ENCODE peak calls at places on chromosomes 4 and X, in six cellular contexts. N is ovary; O is pancreas; F is CD4-positive, alpha-beta memory T cell; U is HepG2; L is ascending aorta. P is an unnamed sample. For H3K4me1, the result is how much of the 10 kb centered on the place peaks cover.

GRCh38 chr4:74364649-74365491 is at the start of gene EREG:
- DNase-seq in N (peak), O (no peak), F (peak), U (no peak), L (no peak), P (peak)

GRCh38 chr4:36208884-36209473 is 35.3 kb downstream of the ARAP2 start:
- DNase-seq in N (no peak), O (no peak), F (peak), U (no peak), L (no peak), P (no peak)

GRCh38 chrX:27619975-27620374 is 29.8 kb downstream of the DCAF8L2 start:
- DNase-seq in N (no peak), O (no peak), F (no peak), U (peak), L (no peak), P (no peak)

GRCh38 chrX:63918611-63919010 is 133.6 kb upstream of the ARHGEF9 start:
- DNase-seq in N (no peak), O (no peak), F (no peak), U (no peak), L (no peak), P (no peak)

GRCh38 chrX:106917830-106918500 is 2.2 kb upstream of the CLDN2 start:
- DNase-seq in N (no peak), O (peak), F (peak), U (no peak), L (no peak), P (no peak)

GRCh38 chrX:77347572-77347971 is 99.6 kb upstream of the FGF16 start:
- DNase-seq in N (no peak), O (no peak), F (no peak), U (no peak), L (no peak), P (no peak)

GRCh38 chr4:80153800-80154546 is 43.3 kb upstream of the PRDM8 start:
- DNase-seq in N (no peak), O (no peak), F (no peak), U (no peak), L (no peak), P (no peak)

GRCh38 chr4:185933078-185933581 is 121.1 kb upstream of the SORBS2 start:
- DNase-seq in N (no peak), O (no peak), F (no peak), U (no peak), L (no peak), P (no peak)

GRCh38 chrX:153061732-153062131 is 5.5 kb downstream of the PNMA3 start:
- DNase-seq in N (no peak), O (no peak), F (no peak), U (no peak), L (no peak), P (no peak)

GRCh38 chr4:149534779-149535178 is 280.9 kb downstream of the IQCM start:
- DNase-seq in N (no peak), O (no peak), F (no peak), U (no peak), L (no peak), P (no peak)

GRCh38 chrX:25018682-25019081 is 2.9 kb upstream of the ARX start:
- DNase-seq in N (no peak), O (no peak), F (no peak), U (no peak), L (no peak), P (no peak)

GRCh38 chrX:72238721-72239475 is at the start of gene ERCC6L:
- DNase-seq in N (peak), O (peak), F (peak), U (peak), L (peak), P (peak)

GRCh38 chrX:37867509-37868153 is 20.3 kb upstream of the DYNLT3 start:
- DNase-seq in N (no peak), O (no peak), F (no peak), U (no peak), L (no peak), P (no peak)

GRCh38 chr4:96352051-96352517 is 512.2 kb downstream of the PDHA2 start:
- DNase-seq in N (no peak), O (no peak), F (no peak), U (peak), L (no peak), P (no peak)

DNA sequence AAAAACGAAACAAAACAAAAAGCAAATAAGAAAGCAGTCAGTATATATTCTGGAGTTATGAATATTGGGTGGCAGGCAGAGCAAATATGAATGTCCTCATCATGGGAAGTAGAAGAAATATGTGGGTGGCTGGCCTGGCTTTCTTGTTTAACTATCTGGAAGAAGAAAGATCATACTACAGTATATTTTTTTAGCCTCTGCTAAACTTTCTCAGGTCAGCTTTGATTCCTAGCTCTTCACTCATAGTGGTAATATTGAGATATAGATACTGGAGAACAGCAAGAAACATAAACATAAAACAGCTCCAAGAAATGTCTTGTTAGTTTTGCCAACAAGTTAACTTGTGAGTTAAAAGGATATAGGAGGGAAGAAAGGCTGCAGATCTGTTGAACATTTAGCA is 192.4 kb downstream of the SOWAHB start:
- DNase-seq in N (no peak), O (no peak), F (no peak), U (no peak), L (no peak), P (no peak)
- H3K4me1 ChIP-seq in N (under half), O (under half), F (under half), U (under half), L (under half), P (under half)

GRCh38 chrX:39772057-39772832 is 325.5 kb downstream of the BCOR start:
- DNase-seq in N (no peak), O (peak), F (peak), U (peak), L (no peak), P (no peak)
- H3K27ac ChIP-seq in N (peak), O (peak), F (peak), U (peak), L (peak), P (peak)

DNA sequence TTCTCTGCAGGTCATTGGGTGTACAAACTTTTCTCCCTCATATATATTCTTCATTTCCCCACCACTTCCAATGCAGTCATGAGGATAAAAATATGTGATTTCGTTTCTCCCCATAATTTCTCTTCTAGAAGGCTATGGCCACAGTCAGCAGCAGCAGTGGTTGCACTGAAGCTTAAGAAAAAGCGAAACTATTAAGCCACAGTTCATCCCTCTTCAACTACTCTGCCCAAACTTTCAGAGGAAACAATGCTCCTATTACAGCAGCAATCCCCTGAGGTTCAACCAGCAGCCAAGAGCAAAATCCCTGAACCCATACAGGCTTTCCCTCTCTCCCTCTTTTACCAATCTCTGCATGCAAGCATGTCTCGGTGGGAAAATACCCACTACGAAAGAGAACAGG is 298.6 kb downstream of the DHX15 start:
- DNase-seq in N (no peak), O (no peak), F (no peak), U (no peak), L (no peak), P (no peak)
- H3K4me1 ChIP-seq in N (under half), O (under half), F (under half), U (under half), L (under half), P (under half)

GRCh38 chr4:123676550-123677229 is 280.1 kb downstream of the SPRY1 start:
- DNase-seq in N (no peak), O (peak), F (no peak), U (no peak), L (no peak), P (peak)

GRCh38 chr4:123674752-123675151 is 278.2 kb downstream of the SPRY1 start:
- DNase-seq in N (no peak), O (no peak), F (no peak), U (no peak), L (no peak), P (no peak)

GRCh38 chr4:123671633-123672404 is 275.2 kb downstream of the SPRY1 start:
- DNase-seq in N (no peak), O (no peak), F (no peak), U (no peak), L (no peak), P (no peak)

GRCh38 chr4:123673971-123674370 is 277.4 kb downstream of the SPRY1 start:
- DNase-seq in N (no peak), O (no peak), F (no peak), U (no peak), L (no peak), P (no peak)

GRCh38 chr4:123672987-123673386 is 276.4 kb downstream of the SPRY1 start:
- DNase-seq in N (no peak), O (no peak), F (no peak), U (no peak), L (no peak), P (no peak)
- H3K27ac ChIP-seq in N (no peak), O (no peak), F (no peak), U (no peak), L (no peak), P (no peak)

GRCh38 chr4:143358419-143358818 is 21.7 kb downstream of the GAB1 start:
- DNase-seq in N (no peak), O (no peak), F (no peak), U (no peak), L (no peak), P (no peak)
- H3K4me1 ChIP-seq in N (under half), O (under half), F (under half), U (under half), L (under half), P (half or more)

GRCh38 chr4:61202100-61202637 is 2.0 kb downstream of the ADGRL3 start:
- DNase-seq in N (no peak), O (no peak), F (no peak), U (no peak), L (no peak), P (no peak)

GRCh38 chr4:61201562-61202099 is 1.5 kb downstream of the ADGRL3 start:
- DNase-seq in N (no peak), O (no peak), F (no peak), U (no peak), L (no peak), P (no peak)

GRCh38 chr4:61199869-61200194 is 294 bp upstream of the ADGRL3 start:
- DNase-seq in N (no peak), O (no peak), F (no peak), U (no peak), L (no peak), P (no peak)

GRCh38 chr4:61200991-61201526 is 933 bp downstream of the ADGRL3 start:
- DNase-seq in N (no peak), O (no peak), F (no peak), U (no peak), L (no peak), P (peak)

DNA sequence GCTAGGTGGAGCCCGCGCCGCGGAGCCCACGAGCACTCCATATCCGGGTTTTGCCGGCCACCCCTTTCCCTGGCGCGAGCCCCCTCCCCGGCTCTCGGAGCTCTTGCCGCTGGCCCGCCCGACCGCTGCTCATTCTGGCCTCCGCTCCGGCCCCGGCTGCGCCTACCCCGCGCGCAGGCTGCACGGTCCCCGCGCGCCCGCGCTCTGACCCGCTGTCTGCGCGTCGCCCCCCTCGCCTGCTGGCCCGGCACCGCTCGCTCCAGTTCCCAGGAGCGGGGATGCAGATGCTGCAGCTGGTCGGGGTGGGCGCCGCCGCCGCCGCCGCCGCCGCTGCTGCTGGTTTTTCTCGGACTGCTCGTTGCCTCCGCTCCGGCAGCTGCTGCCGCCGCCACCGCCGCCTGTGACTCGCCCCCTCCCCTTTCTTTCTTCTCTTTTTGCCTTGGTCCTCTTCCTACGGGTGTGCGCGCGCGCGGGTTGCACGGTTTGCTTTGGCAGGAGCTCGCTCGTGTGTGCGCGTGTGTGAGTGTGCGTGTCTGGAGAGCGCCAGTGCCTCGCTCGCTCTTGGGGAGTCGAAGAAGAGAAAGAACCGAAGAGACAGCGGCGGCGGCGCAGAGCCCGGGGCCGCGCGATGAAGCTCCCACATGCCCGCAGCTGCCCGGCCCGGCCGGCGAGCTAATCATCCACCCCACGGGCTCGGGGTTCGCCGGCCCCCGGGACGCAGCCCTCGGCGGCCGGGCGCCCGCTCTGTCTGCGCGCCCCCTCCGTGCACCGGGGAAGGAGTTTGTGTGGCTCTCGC is at the start of gene ADGRL3:
- DNase-seq in N (peak), O (no peak), F (no peak), U (no peak), L (no peak), P (no peak)
- H3K27ac ChIP-seq in N (no peak), O (no peak), F (no peak), U (no peak), L (peak), P (no peak)

GRCh38 chr4:51855751-51856150 is 12.8 kb downstream of the DCUN1D4 start:
- DNase-seq in N (no peak), O (no peak), F (no peak), U (no peak), L (no peak), P (no peak)
- H3K4me1 ChIP-seq in N (under half), O (under half), F (under half), U (half or more), L (under half), P (half or more)

GRCh38 chrX:69365755-69366154 is 138.4 kb upstream of the NALF2 start:
- DNase-seq in N (no peak), O (no peak), F (no peak), U (no peak), L (no peak), P (no peak)

GRCh38 chrX:69362354-69362753 is 141.8 kb upstream of the NALF2 start:
- DNase-seq in N (no peak), O (no peak), F (no peak), U (no peak), L (no peak), P (no peak)

GRCh38 chrX:69366183-69366582 is 137.9 kb upstream of the NALF2 start:
- DNase-seq in N (no peak), O (no peak), F (no peak), U (no peak), L (no peak), P (no peak)

GRCh38 chrX:69362889-69363288 is 141.2 kb upstream of the NALF2 start:
- DNase-seq in N (peak), O (no peak), F (no peak), U (no peak), L (no peak), P (no peak)

GRCh38 chrX:69365349-69365748 is 138.8 kb upstream of the NALF2 start:
- DNase-seq in N (no peak), O (no peak), F (no peak), U (no peak), L (no peak), P (no peak)
- H3K27ac ChIP-seq in N (no peak), O (no peak), F (no peak), U (no peak), L (no peak), P (no peak)

GRCh38 chr4:153083447-153083921 is 120.8 kb upstream of the TRIM2 start:
- DNase-seq in N (peak), O (peak), F (peak), U (peak), L (no peak), P (no peak)
- H3K4me1 ChIP-seq in N (under half), O (under half), F (half or more), U (under half), L (under half), P (under half)

GRCh38 chr4:89296871-89297270 is 10.7 kb downstream of the GPRIN3 start:
- DNase-seq in N (no peak), O (no peak), F (no peak), U (no peak), L (no peak), P (no peak)
- H3K27ac ChIP-seq in N (no peak), O (peak), F (peak), U (no peak), L (no peak), P (no peak)